ENCODE peak calls at places on chromosomes 11 and 22, in six cellular contexts. W is HepG2; I is GM12864; L is CD8-positive, alpha-beta T cell; H is OCI-LY7; Z is psoas muscle. S is an unnamed sample.

GRCh38 chr11:134566311-134566710 is 154.3 kb upstream of the B3GAT1 start:
- DNase-seq in W (no peak), I (no peak), H (no peak), Z (no peak), L (no peak), S (no peak)

GRCh38 chr11:74255741-74256369 is 55.6 kb downstream of the P4HA3 start:
- DNase-seq in I (peak; percentile 7), Z (no peak), W (peak; percentile 42), L (peak; percentile 25), H (peak; percentile 65), S (peak; percentile 50)

GRCh38 chr11:32421992-32422391 is 13.3 kb downstream of the WT1 start:
- DNase-seq in H (no peak), Z (no peak), L (no peak), I (no peak), W (no peak), S (no peak)

GRCh38 chr11:12832828-12833227 is 158.6 kb downstream of the TEAD1 start:
- DNase-seq in L (no peak), Z (no peak), I (no peak), H (no peak), W (no peak), S (no peak)

GRCh38 chr11:122486793-122487495 is 168.6 kb upstream of the UBASH3B start:
- DNase-seq in Z (no peak), H (no peak), I (no peak), L (no peak), W (no peak), S (no peak)

GRCh38 chr11:115653076-115653475 is 148.9 kb upstream of the CADM1 start:
- DNase-seq in I (no peak), H (no peak), Z (no peak), W (no peak), L (no peak), S (no peak)

GRCh38 chr11:2741006-2741376 is 41.2 kb upstream of the KCNQ1OT1 start:
- DNase-seq in I (no peak), L (no peak), H (no peak), W (no peak), Z (peak; percentile 13), S (peak; percentile 37)

GRCh38 chr11:43130616-43131015 is 181.2 kb upstream of the API5 start:
- DNase-seq in I (no peak), W (no peak), H (no peak), L (no peak), Z (no peak), S (no peak)

GRCh38 chr11:128728767-128729587 is 35.1 kb downstream of the FLI1 start:
- DNase-seq in H (peak; percentile 64), L (no peak), W (no peak), Z (no peak), I (no peak), S (no peak)

DNA sequence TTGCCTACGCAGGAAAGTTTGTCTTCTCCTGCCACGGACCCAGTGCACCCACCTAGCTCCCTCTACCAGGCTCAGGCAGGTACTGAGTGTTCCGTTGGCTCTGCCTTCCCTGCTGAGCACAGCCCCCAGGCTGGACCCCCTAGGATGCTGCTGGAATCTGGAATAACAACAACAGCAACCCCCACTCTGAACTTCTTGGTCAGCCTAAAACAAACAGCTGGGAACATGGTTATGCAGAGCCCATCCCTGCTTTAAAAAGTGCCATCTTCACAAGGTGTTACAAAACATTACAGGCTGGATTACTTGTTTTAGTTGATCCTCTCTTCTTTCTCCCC is 1.8 kb downstream of the OPCML start:
- DNase-seq in L (no peak), H (no peak), I (no peak), W (no peak), Z (no peak), S (no peak)
- TF ChIP-seq CTCF in L (no peak), H (no peak), I (no peak), W (no peak), Z (no peak), S (no peak)

GRCh38 chr11:27468209-27468608 is 4.4 kb downstream of the LGR4 start:
- DNase-seq in W (no peak), I (no peak), Z (no peak), H (no peak), L (no peak), S (no peak)
- H3K4me3 ChIP-seq in W (peak overlapping the region; percentile 64), I (no peak overlapping the region), Z (no peak overlapping the region), H (no peak overlapping the region), L (no peak overlapping the region), S (no peak overlapping the region)

GRCh38 chr22:40654522-40655167 is 18.1 kb upstream of the MRTFA start:
- DNase-seq in Z (peak; percentile 83), L (no peak), W (no peak), H (no peak), I (no peak), S (no peak)
- TF ChIP-seq CTCF in Z (peak; percentile 35), L (no peak), W (peak; percentile 44), H (peak; percentile 14), I (no peak), S (peak; percentile 26)

GRCh38 chr11:109884501-109884900 is 208.7 kb upstream of the ZC3H12C start:
- DNase-seq in H (no peak), I (no peak), L (no peak), W (no peak), Z (no peak), S (no peak)
- H3K4me3 ChIP-seq in H (no peak overlapping the region), I (no peak overlapping the region), L (no peak overlapping the region), W (no peak overlapping the region), Z (no peak overlapping the region), S (no peak overlapping the region)

DNA sequence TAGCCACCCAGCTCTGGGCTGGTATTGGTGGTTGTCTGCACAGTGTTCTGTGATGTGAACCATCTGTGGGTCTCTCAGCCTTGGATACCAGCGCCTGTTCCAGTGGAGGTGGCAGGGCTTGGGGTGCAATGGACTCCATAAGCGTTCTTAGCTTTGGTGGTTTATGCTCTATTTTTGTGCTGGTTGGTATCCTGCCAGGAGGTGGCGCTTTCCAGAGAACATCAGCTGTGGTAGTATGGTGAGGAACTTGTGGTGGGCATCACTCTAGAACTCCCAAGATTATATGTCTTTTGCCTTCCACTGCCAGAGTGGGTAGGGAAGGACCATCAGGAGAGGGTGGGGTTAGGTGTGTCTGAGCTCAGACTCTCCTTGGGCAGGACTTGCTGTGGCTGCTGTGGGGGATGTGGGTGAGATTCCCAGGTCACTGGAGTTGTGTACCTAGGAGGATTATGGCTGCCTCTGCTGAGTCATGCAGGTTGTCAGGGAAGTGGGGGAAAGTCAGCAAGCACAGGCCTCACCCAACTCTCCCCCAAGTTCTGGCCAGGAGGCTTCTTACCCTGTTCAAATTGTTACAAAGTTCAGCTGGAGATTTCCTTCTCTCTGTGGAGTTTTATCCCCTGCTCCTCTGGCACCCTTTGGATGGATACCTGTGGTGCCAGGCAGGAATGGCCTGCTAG is 47.2 kb downstream of the MRGPRX2 start:
- DNase-seq in L (no peak), H (no peak), I (no peak), Z (no peak), W (no peak), S (no peak)
- TF ChIP-seq CTCF in L (no peak), H (peak; percentile 65), I (peak; percentile 50), Z (no peak), W (peak; percentile 26), S (no peak)

GRCh38 chr11:40027737-40028136 is 1431.7 kb downstream of the LRRC4C start:
- DNase-seq in Z (no peak), H (no peak), W (no peak), I (no peak), L (no peak), S (no peak)

GRCh38 chr11:40030867-40031266 is 1428.6 kb downstream of the LRRC4C start:
- DNase-seq in H (no peak), L (no peak), I (no peak), W (no peak), Z (no peak), S (no peak)

GRCh38 chr11:40032331-40032730 is 1427.1 kb downstream of the LRRC4C start:
- DNase-seq in H (no peak), L (no peak), I (no peak), Z (no peak), W (no peak), S (no peak)

DNA sequence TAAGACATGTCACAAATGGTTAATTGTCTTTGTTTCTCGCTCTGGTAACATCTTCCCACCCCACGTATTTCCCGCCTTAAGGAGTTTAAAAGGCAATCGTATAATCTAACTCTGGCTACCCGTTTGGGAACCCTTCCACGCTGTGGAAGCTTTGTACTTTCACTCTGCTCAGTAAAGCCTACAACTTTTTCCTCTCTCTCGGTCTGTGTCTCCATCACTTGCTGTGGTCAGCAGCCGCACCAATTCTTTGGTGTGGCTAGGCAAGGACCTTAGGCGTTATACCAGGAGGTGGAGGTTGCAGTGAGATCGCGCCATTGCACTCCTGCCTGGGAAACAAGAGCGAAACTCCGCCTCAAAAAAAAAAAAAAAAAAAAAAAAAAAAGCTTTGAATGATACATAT is 1430.0 kb downstream of the LRRC4C start:
- DNase-seq in H (no peak), L (no peak), I (no peak), Z (no peak), W (no peak), S (no peak)
- H3K4me3 ChIP-seq in H (no peak overlapping the region), L (no peak overlapping the region), I (no peak overlapping the region), Z (no peak overlapping the region), W (no peak overlapping the region), S (no peak overlapping the region)

GRCh38 chr11:82902086-82902485 is 550 bp downstream of the DDIAS start:
- DNase-seq in W (no peak), L (no peak), H (peak; percentile 42), Z (no peak), I (no peak), S (no peak)

GRCh38 chr11:82901165-82901938 is at the start of gene DDIAS:
- DNase-seq in W (peak; percentile 98), Z (peak; percentile 97), I (peak; percentile 98), L (peak; percentile 88), H (peak; percentile 100), S (peak; percentile 96)

GRCh38 chr11:82899191-82899820 is 924 bp downstream of the PRCP start:
- DNase-seq in L (no peak), Z (no peak), H (peak; percentile 60), W (peak; percentile 8), I (no peak), S (no peak)

GRCh38 chr11:82899957-82900276 is 313 bp downstream of the PRCP start:
- DNase-seq in L (no peak), Z (no peak), W (no peak), H (no peak), I (no peak), S (no peak)

GRCh38 chr11:82900277-82901164 is at the start of gene PRCP:
- DNase-seq in I (peak; percentile 79), Z (peak; percentile 95), L (peak; percentile 91), H (peak; percentile 89), W (peak; percentile 81), S (peak; percentile 97)
- TF ChIP-seq CTCF in I (no peak), Z (no peak), L (no peak), H (peak; percentile 48), W (peak; percentile 42), S (no peak)

GRCh38 chr11:94613120-94613519 is 46.0 kb downstream of the PIWIL4 start:
- DNase-seq in I (no peak), W (no peak), L (no peak), Z (no peak), H (no peak), S (no peak)
- H3K4me3 ChIP-seq in I (no peak overlapping the region), W (no peak overlapping the region), L (no peak overlapping the region), Z (no peak overlapping the region), H (no peak overlapping the region), S (no peak overlapping the region)

DNA sequence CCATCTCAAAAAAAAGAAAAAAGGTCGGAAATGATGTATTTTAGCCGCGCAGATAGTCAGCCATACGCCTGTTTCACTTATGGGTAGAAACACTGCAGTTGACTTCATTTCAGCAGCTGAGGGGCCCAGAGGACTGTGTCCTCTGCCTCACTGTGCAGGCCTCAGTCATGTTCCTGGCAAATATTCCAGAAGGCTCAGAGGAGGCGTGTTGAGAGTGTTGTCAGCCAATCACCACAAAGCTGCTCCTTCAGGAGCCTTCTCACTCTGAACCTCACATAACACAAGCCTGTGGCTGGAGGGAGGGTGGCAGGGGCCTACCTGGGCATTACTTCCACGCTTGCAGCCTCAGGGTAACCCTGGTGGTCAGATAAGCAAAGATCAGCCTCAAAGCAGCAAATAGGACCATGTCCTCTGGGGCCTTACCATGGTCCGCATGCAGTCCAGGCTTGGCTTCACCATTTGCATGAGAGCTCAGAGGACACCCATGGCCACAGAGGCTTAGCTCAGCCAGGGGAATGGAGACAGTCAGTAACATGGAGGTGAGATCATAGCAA is 17.3 kb upstream of the TREH start:
- DNase-seq in W (no peak), L (no peak), H (no peak), Z (no peak), I (no peak), S (no peak)
- TF ChIP-seq CTCF in W (peak; percentile 16), L (no peak), H (no peak), Z (no peak), I (no peak), S (no peak)